ENCODE peak calls at places on chromosome X, in six cellular contexts. S is mammary epithelial cell, R is AG04450, Q is PC-3, I is body of pancreas, M is tibial artery. B is an unnamed sample.

GRCh38 chrX:128106630-128107029 is 54.4 kb upstream of the ACTRT1 start:
- DNase-seq in S (no peak), M (no peak), R (no peak), Q (peak; percentile 42), I (no peak), B (peak; percentile 22)

GRCh38 chrX:6184900-6185515 is 43.7 kb downstream of the NLGN4X start:
- DNase-seq in S (peak; percentile 61), Q (no peak), R (no peak), M (no peak), I (peak; percentile 2), B (no peak)

GRCh38 chrX:38327775-38328081 is 419 bp upstream of the RPGR start:
- DNase-seq in I (no peak), R (no peak), M (no peak), S (no peak), Q (no peak), B (no peak)

GRCh38 chrX:68196939-68197791 is 236.1 kb downstream of the OPHN1 start:
- DNase-seq in I (peak; percentile 35), Q (peak; percentile 83), R (no peak), M (no peak), S (peak; percentile 57), B (peak; percentile 79)

GRCh38 chrX:20354505-20354904 is 87.8 kb upstream of the RPS6KA3 start:
- DNase-seq in S (no peak), I (no peak), M (no peak), R (no peak), Q (no peak), B (no peak)

GRCh38 chrX:130575831-130576404 is 174.1 kb downstream of the RBMX2 start:
- DNase-seq in M (peak; percentile 20), S (peak; percentile 7), Q (peak; percentile 56), I (peak; percentile 31), R (peak; percentile 1), B (peak; percentile 45)

GRCh38 chrX:136475236-136475635 is 12.5 kb upstream of the BRS3 start:
- DNase-seq in S (no peak), I (no peak), M (no peak), Q (no peak), R (no peak), B (no peak)

GRCh38 chrX:25020391-25021131 is 4.8 kb upstream of the ARX start:
- DNase-seq in R (no peak), S (no peak), I (no peak), Q (no peak), M (no peak), B (peak; percentile 66)

GRCh38 chrX:50812995-50813842 is 775 bp downstream of the SHROOM4 start:
- DNase-seq in Q (peak; percentile 5), I (peak; percentile 34), S (peak; percentile 38), M (peak; percentile 22), R (no peak), B (peak; percentile 52)

GRCh38 chrX:135489542-135489941 is 30.9 kb upstream of the INTS6L start:
- DNase-seq in Q (no peak), R (no peak), S (no peak), I (no peak), M (no peak), B (no peak)

GRCh38 chrX:100447563-100448397 is 37.7 kb upstream of the PCDH19 start:
- DNase-seq in R (no peak), Q (peak; percentile 56), I (peak; percentile 11), M (peak; percentile 33), S (peak; percentile 2), B (peak; percentile 50)

GRCh38 chrX:72312311-72312940 is 6.7 kb upstream of the CITED1 start:
- DNase-seq in M (no peak), Q (no peak), S (peak; percentile 52), I (no peak), R (no peak), B (no peak)

GRCh38 chrX:51395807-51396728 is 63.4 kb downstream of the NUDT10 start:
- DNase-seq in I (peak; percentile 13), S (no peak), M (no peak), R (no peak), Q (no peak), B (no peak)

GRCh38 chrX:72526534-72527508 is 45.8 kb downstream of the HDAC8 start:
- DNase-seq in R (no peak), S (no peak), Q (no peak), I (no peak), M (peak; percentile 21), B (peak; percentile 5)

GRCh38 chrX:13938053-13938765 is 91.5 kb downstream of the GEMIN8 start:
- DNase-seq in M (peak; percentile 22), I (peak; percentile 38), R (no peak), Q (peak; percentile 10), S (no peak), B (peak; percentile 38)

GRCh38 chrX:140762061-140762460 is 52.5 kb downstream of the LINC00632 start:
- DNase-seq in S (peak; percentile 35), I (peak; percentile 30), R (no peak), M (peak; percentile 30), Q (peak; percentile 73), B (peak; percentile 76)

GRCh38 chrX:150502979-150503897 is 65.2 kb upstream of the MTM1 start:
- DNase-seq in R (no peak), I (peak; percentile 32), S (no peak), Q (no peak), M (no peak), B (no peak)

GRCh38 chrX:110734894-110735541 is 60.6 kb downstream of the CHRDL1 start:
- DNase-seq in R (no peak), I (no peak), Q (no peak), M (no peak), S (peak; percentile 69), B (no peak)

GRCh38 chrX:153727108-153727931 is 2.7 kb downstream of the ABCD1 start:
- DNase-seq in M (peak; percentile 61), I (peak; percentile 84), R (no peak), S (no peak), Q (peak; percentile 50), B (no peak)

GRCh38 chrX:39721570-39722279 is 376.0 kb downstream of the BCOR start:
- DNase-seq in Q (no peak), M (no peak), R (no peak), S (no peak), I (no peak), B (peak; percentile 46)

GRCh38 chrX:16188687-16189086 is 21.4 kb downstream of the MAGEB17 start:
- DNase-seq in M (no peak), R (no peak), Q (peak; percentile 44), S (peak; percentile 4), I (no peak), B (no peak)

GRCh38 chrX:31126205-31126604 is 54.4 kb upstream of the FTHL17 start:
- DNase-seq in R (no peak), I (no peak), S (no peak), Q (no peak), M (no peak), B (no peak)

GRCh38 chrX:6778547-6779231 is 243.8 kb upstream of the VCX3A start:
- DNase-seq in R (no peak), Q (no peak), I (peak; percentile 8), M (no peak), S (no peak), B (no peak)

GRCh38 chrX:9285342-9285771 is 179.5 kb upstream of the TBL1X start:
- DNase-seq in S (no peak), R (no peak), M (no peak), I (no peak), Q (peak; percentile 32), B (no peak)

GRCh38 chrX:111168314-111168713 is 72.3 kb downstream of the PAK3 start:
- DNase-seq in Q (peak; percentile 10), M (no peak), S (peak; percentile 12), R (no peak), I (no peak), B (peak; percentile 33)

GRCh38 chrX:130895299-130895698 is 7.7 kb downstream of the ENOX2 start:
- DNase-seq in I (no peak), M (no peak), S (no peak), R (no peak), Q (no peak), B (no peak)

GRCh38 chrX:1052021-1052420 is 160.4 kb downstream of the CRLF2 start:
- DNase-seq in R (no peak), M (no peak), Q (no peak), S (no peak), I (no peak), B (no peak)

GRCh38 chrX:11129546-11129945 is 18.4 kb downstream of the HCCS start:
- DNase-seq in S (no peak), I (no peak), Q (no peak), M (no peak), R (no peak), B (no peak)

GRCh38 chrX:11420851-11421250 is 127.6 kb downstream of the AMELX start:
- DNase-seq in Q (no peak), M (no peak), I (no peak), S (no peak), R (no peak), B (no peak)

GRCh38 chrX:48854898-48855297 is 19.5 kb upstream of the PCSK1N start:
- DNase-seq in Q (peak; percentile 67), I (no peak), S (peak; percentile 18), M (no peak), R (no peak), B (no peak)

GRCh38 chrX:123340691-123341090 is 156.6 kb downstream of the GRIA3 start:
- DNase-seq in I (no peak), R (no peak), S (no peak), Q (no peak), M (no peak), B (peak; percentile 7)

GRCh38 chrX:123338240-123338639 is 154.2 kb downstream of the GRIA3 start:
- DNase-seq in M (no peak), S (no peak), I (no peak), R (no peak), Q (no peak), B (no peak)

GRCh38 chrX:123336666-123337065 is 152.6 kb downstream of the GRIA3 start:
- DNase-seq in R (no peak), Q (peak; percentile 57), M (no peak), S (peak; percentile 19), I (no peak), B (no peak)

GRCh38 chrX:123339201-123339905 is 155.3 kb downstream of the GRIA3 start:
- DNase-seq in R (no peak), M (no peak), S (peak; percentile 49), I (no peak), Q (peak; percentile 39), B (peak; percentile 10)
- H3K27ac ChIP-seq in R (no peak overlapping the region), M (no peak overlapping the region), S (no peak overlapping the region), I (no peak overlapping the region), Q (peak overlapping the region; percentile 19), B (peak overlapping the region; percentile 65)

GRCh38 chrX:45768666-45769065 is 568.0 kb upstream of the DIPK2B start:
- DNase-seq in R (no peak), M (no peak), Q (no peak), S (no peak), I (no peak), B (no peak)
- H3K4me3 ChIP-seq in R (peak overlapping the region; percentile 62), M (peak overlapping the region; percentile 53), Q (peak overlapping the region; percentile 87), S (peak overlapping the region; percentile 91), I (no peak overlapping the region), B (peak overlapping the region; percentile 34)

GRCh38 chrX:107429090-107429489 is 20.4 kb upstream of the FRMPD3 start:
- DNase-seq in Q (peak; percentile 37), I (peak; percentile 57), S (no peak), M (no peak), R (no peak), B (no peak)
- TF ChIP-seq CTCF in Q (peak; percentile 51), I (peak; percentile 10), S (peak; percentile 40), M (no peak), R (peak; percentile 17), B (peak; percentile 14)

DNA sequence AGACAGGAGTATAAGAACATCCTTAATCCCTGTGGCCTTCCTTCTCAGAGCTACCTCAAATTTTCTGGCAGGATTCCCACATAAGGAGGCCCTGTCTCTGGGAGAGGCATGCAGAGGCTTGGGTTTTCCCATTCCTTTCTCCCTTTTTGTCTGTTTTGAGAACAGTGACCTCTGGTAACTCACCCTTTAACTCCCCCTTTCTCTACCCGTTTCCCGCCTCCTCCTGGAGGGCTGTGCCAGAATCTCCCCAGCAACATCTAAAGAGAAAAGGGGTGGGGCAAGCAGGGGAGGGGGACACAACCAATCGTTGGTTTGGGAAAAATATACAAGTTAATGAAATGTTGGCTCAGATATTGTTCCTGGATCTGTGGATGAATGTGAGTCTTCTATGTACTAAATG is 303.7 kb upstream of the IRS4 start:
- DNase-seq in Q (no peak), M (no peak), I (no peak), S (no peak), R (no peak), B (no peak)
- H3K27ac ChIP-seq in Q (no peak overlapping the region), M (no peak overlapping the region), I (no peak overlapping the region), S (no peak overlapping the region), R (no peak overlapping the region), B (no peak overlapping the region)

B was measured in hepatocyte.